ENCODE peak calls at places on chromosomes 3 and 15, in nine cellular contexts. One of them, this sample, is unnamed.

GRCh38 chr3:156300929-156301806 is 180.8 kb downstream of the KCNAB1 start:
- DNase-seq in aorta: no peak
- DNase-seq in uterus: no peak
- DNase-seq in right cardiac atrium: no peak
- DNase-seq in mammary epithelial cell: no peak
- DNase-seq in stomach: no peak
- DNase-seq in PC-9: no peak
- DNase-seq in endodermal cell: no peak
- DNase-seq in lower lobe of right lung: no peak
- DNase-seq in this sample: no peak

GRCh38 chr15:85318048-85318731 is 62.2 kb upstream of the AKAP13 start:
- DNase-seq in lower lobe of right lung: no peak
- DNase-seq in aorta: no peak
- DNase-seq in uterus: no peak
- DNase-seq in stomach: peak
- DNase-seq in mammary epithelial cell: peak
- DNase-seq in endodermal cell: no peak
- DNase-seq in right cardiac atrium: no peak
- DNase-seq in PC-9: peak
- DNase-seq in this sample: no peak

GRCh38 chr3:116770815-116771450 is 61.4 kb downstream of the TUSC7 start:
- DNase-seq in PC-9: peak
- DNase-seq in aorta: no peak
- DNase-seq in lower lobe of right lung: no peak
- DNase-seq in endodermal cell: peak
- DNase-seq in stomach: peak
- DNase-seq in right cardiac atrium: peak
- DNase-seq in mammary epithelial cell: peak
- DNase-seq in uterus: peak
- DNase-seq in this sample: no peak

GRCh38 chr15:50066202-50066601 is 52.8 kb downstream of the ATP8B4 start:
- DNase-seq in PC-9: no peak
- DNase-seq in stomach: no peak
- DNase-seq in right cardiac atrium: no peak
- DNase-seq in aorta: no peak
- DNase-seq in uterus: no peak
- DNase-seq in lower lobe of right lung: no peak
- DNase-seq in mammary epithelial cell: peak
- DNase-seq in endodermal cell: no peak
- DNase-seq in this sample: no peak

GRCh38 chr3:62049033-62049432 is 324.3 kb downstream of the FEZF2 start:
- DNase-seq in aorta: no peak
- DNase-seq in right cardiac atrium: no peak
- DNase-seq in uterus: no peak
- DNase-seq in PC-9: no peak
- DNase-seq in endodermal cell: no peak
- DNase-seq in mammary epithelial cell: no peak
- DNase-seq in lower lobe of right lung: no peak
- DNase-seq in stomach: no peak
- DNase-seq in this sample: no peak

GRCh38 chr3:8554725-8555621 is 53.4 kb downstream of the LMCD1 start:
- DNase-seq in stomach: no peak
- DNase-seq in mammary epithelial cell: no peak
- DNase-seq in endodermal cell: peak
- DNase-seq in aorta: peak
- DNase-seq in right cardiac atrium: peak
- DNase-seq in PC-9: no peak
- DNase-seq in lower lobe of right lung: no peak
- DNase-seq in uterus: peak
- DNase-seq in this sample: no peak

GRCh38 chr3:83011471-83011870 is 1250.0 kb upstream of the GBE1 start:
- DNase-seq in endodermal cell: no peak
- DNase-seq in PC-9: no peak
- DNase-seq in mammary epithelial cell: peak
- DNase-seq in stomach: no peak
- DNase-seq in right cardiac atrium: no peak
- DNase-seq in lower lobe of right lung: no peak
- DNase-seq in aorta: no peak
- DNase-seq in uterus: no peak
- DNase-seq in this sample: no peak

GRCh38 chr3:39135170-39135805 is 18.1 kb downstream of the CSRNP1 start:
- DNase-seq in mammary epithelial cell: no peak
- DNase-seq in PC-9: no peak
- DNase-seq in aorta: no peak
- DNase-seq in lower lobe of right lung: peak
- DNase-seq in endodermal cell: no peak
- DNase-seq in right cardiac atrium: peak
- DNase-seq in uterus: no peak
- DNase-seq in stomach: peak
- DNase-seq in this sample: no peak

GRCh38 chr3:48429416-48430358 is at the start of gene PLXNB1:
- DNase-seq in aorta: peak
- DNase-seq in right cardiac atrium: peak
- DNase-seq in uterus: peak
- DNase-seq in endodermal cell: peak
- DNase-seq in PC-9: peak
- DNase-seq in mammary epithelial cell: peak
- DNase-seq in lower lobe of right lung: peak
- DNase-seq in stomach: peak
- DNase-seq in this sample: peak

GRCh38 chr15:67082007-67082536 is 16.7 kb downstream of the SMAD3 start:
- DNase-seq in stomach: peak
- DNase-seq in lower lobe of right lung: peak
- DNase-seq in mammary epithelial cell: no peak
- DNase-seq in right cardiac atrium: no peak
- DNase-seq in endodermal cell: no peak
- DNase-seq in aorta: peak
- DNase-seq in PC-9: no peak
- DNase-seq in uterus: no peak
- DNase-seq in this sample: peak

DNA sequence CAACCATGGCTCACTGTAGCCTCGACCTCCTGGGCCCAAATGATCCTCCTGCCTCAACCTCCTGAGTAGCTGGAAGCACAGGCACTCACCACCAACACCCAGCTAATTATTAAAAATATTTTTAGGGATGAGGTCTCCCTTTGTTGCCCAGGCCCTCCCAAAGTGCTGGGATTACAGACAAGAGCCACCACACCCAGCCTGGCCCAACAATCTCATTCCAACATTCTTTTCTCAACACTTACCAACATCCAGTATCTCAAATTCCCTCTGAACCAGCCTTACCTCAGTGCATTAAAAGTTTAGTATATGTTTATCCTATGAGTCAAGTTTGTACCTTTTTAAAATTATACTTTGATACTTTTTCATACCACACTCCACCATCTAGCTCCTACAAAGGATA is 25.0 kb downstream of the ANXA2 start:
- DNase-seq in PC-9: no peak
- DNase-seq in stomach: no peak
- DNase-seq in lower lobe of right lung: no peak
- DNase-seq in mammary epithelial cell: no peak
- DNase-seq in uterus: no peak
- DNase-seq in right cardiac atrium: no peak
- DNase-seq in aorta: no peak
- DNase-seq in endodermal cell: peak
- DNase-seq in this sample: no peak
- H3K27ac ChIP-seq in PC-9: peak
- H3K27ac ChIP-seq in stomach: no peak
- H3K27ac ChIP-seq in lower lobe of right lung: peak
- H3K27ac ChIP-seq in mammary epithelial cell: peak
- H3K27ac ChIP-seq in uterus: peak
- H3K27ac ChIP-seq in right cardiac atrium: peak
- H3K27ac ChIP-seq in aorta: peak
- H3K27ac ChIP-seq in endodermal cell: no peak
- H3K27ac ChIP-seq in this sample: peak

DNA sequence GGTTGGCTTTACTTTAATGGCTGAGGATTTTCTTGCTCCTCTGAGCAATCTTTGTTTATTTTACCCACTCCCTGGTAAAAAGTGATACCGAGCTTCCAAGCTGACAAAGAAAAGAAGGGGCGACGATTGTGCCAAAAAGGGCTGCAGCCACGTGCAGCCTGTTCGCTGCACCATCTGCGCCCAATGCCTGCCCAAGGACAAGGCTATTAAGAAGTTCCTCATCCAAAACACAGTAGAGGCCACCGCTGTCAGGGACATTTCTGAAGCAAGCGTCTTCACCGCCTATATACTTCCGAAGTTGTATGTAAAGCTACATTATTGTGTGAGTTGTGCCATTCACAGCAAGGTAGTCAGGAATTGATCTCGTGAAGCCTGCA is 4.4 kb downstream of the ARHGAP31 start:
- DNase-seq in stomach: no peak
- DNase-seq in aorta: no peak
- DNase-seq in right cardiac atrium: no peak
- DNase-seq in PC-9: no peak
- DNase-seq in mammary epithelial cell: no peak
- DNase-seq in endodermal cell: no peak
- DNase-seq in uterus: no peak
- DNase-seq in lower lobe of right lung: no peak
- DNase-seq in this sample: peak
- H3K27ac ChIP-seq in stomach: no peak
- H3K27ac ChIP-seq in aorta: no peak
- H3K27ac ChIP-seq in right cardiac atrium: no peak
- H3K27ac ChIP-seq in PC-9: no peak
- H3K27ac ChIP-seq in mammary epithelial cell: no peak
- H3K27ac ChIP-seq in endodermal cell: no peak
- H3K27ac ChIP-seq in uterus: no peak
- H3K27ac ChIP-seq in lower lobe of right lung: peak
- H3K27ac ChIP-seq in this sample: no peak

GRCh38 chr15:56244811-56245576 is 1.3 kb upstream of the RFX7 start:
- DNase-seq in endodermal cell: peak
- DNase-seq in right cardiac atrium: no peak
- DNase-seq in PC-9: peak
- DNase-seq in mammary epithelial cell: no peak
- DNase-seq in stomach: peak
- DNase-seq in uterus: no peak
- DNase-seq in lower lobe of right lung: peak
- DNase-seq in aorta: peak
- DNase-seq in this sample: peak

GRCh38 chr15:56243774-56244236 is at the start of gene RFX7:
- DNase-seq in aorta: peak
- DNase-seq in stomach: peak
- DNase-seq in uterus: peak
- DNase-seq in PC-9: peak
- DNase-seq in lower lobe of right lung: peak
- DNase-seq in right cardiac atrium: peak
- DNase-seq in mammary epithelial cell: peak
- DNase-seq in endodermal cell: peak
- DNase-seq in this sample: peak

GRCh38 chr15:56243117-56243773 is 434 bp downstream of the RFX7 start:
- DNase-seq in uterus: peak
- DNase-seq in PC-9: peak
- DNase-seq in stomach: peak
- DNase-seq in aorta: peak
- DNase-seq in lower lobe of right lung: peak
- DNase-seq in right cardiac atrium: peak
- DNase-seq in mammary epithelial cell: no peak
- DNase-seq in endodermal cell: peak
- DNase-seq in this sample: peak

GRCh38 chr15:56242576-56243116 is 1.0 kb downstream of the RFX7 start:
- DNase-seq in PC-9: no peak
- DNase-seq in mammary epithelial cell: peak
- DNase-seq in stomach: no peak
- DNase-seq in aorta: no peak
- DNase-seq in endodermal cell: no peak
- DNase-seq in lower lobe of right lung: no peak
- DNase-seq in uterus: no peak
- DNase-seq in right cardiac atrium: no peak
- DNase-seq in this sample: no peak

DNA sequence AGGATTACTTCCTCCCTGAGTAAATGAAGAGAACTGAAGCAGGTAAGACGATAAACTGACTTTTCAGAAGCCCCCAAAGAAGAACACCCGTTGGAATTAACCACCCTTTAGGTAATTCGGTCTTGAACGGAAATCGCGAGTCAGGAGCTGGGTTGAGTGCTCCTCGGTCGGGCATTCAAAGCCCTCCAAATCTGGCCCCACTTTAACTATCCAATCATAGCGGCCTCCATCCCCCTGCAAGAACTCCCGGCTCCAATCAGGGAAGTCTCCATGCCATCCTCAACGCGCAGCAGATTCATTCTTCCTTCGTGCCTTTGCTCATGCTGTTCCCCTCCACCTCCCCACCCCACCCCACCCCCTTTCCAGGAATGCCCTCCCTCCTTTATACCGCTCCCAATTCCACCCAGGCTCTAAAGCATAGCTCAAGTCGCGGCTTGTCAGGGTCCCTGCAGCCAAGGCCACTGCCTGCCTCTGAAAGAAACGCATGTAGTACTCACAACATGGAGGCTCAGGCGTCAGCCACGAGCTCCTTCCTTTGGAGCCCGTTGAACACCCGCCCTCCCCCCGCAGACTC is 645 bp upstream of the RFX7 start:
- DNase-seq in mammary epithelial cell: peak
- DNase-seq in PC-9: peak
- DNase-seq in stomach: peak
- DNase-seq in right cardiac atrium: peak
- DNase-seq in endodermal cell: peak
- DNase-seq in lower lobe of right lung: peak
- DNase-seq in uterus: peak
- DNase-seq in aorta: peak
- DNase-seq in this sample: peak
- H3K27ac ChIP-seq in mammary epithelial cell: peak
- H3K27ac ChIP-seq in PC-9: no peak
- H3K27ac ChIP-seq in stomach: peak
- H3K27ac ChIP-seq in right cardiac atrium: peak
- H3K27ac ChIP-seq in endodermal cell: peak
- H3K27ac ChIP-seq in lower lobe of right lung: peak
- H3K27ac ChIP-seq in uterus: peak
- H3K27ac ChIP-seq in aorta: peak
- H3K27ac ChIP-seq in this sample: peak

DNA sequence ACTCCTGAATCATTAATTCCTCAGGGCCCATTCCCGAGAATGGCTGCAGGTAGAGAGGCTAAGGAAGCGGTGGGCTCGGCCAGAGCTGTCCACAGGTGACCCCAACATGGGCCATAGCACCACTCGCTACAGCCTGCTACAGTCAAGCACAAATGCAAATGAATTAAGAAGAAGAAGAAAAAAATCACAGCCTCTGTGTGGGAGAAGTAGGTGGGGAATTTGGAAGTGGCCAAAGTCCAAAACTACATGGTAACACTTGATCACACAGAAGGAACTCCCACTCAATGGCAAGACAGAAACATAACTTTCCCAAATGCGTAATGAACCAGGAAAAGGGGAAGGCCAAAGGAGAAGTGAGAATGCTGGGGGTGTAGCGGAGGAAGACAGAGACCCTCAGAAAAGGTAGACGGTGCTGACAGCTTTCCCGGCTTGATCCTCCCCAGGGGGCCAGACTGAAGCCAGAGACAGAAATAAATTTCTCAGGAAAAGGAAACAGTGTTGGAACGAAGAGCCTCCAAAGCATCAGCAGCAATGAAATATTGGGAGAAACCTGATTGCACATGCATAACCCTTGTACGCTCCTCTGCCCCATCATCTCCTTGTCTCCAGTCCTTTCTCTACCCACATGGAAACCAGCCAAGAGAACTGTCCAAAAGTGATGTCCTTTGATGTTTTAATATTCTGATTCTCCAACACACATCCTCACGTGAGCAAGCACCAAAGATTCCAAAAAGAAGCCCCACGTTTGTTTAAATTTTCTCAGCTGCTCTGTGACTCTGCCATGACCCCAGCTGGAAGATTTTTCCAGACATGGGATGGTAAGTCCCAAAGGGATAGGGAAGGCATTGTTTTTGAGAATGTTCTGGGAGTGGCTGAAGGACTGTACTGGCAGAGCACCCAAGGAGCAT is 107.6 kb downstream of the OXNAD1 start:
- DNase-seq in PC-9: no peak
- DNase-seq in uterus: peak
- DNase-seq in mammary epithelial cell: no peak
- DNase-seq in right cardiac atrium: no peak
- DNase-seq in aorta: no peak
- DNase-seq in endodermal cell: no peak
- DNase-seq in lower lobe of right lung: no peak
- DNase-seq in stomach: no peak
- DNase-seq in this sample: no peak
- H3K27ac ChIP-seq in PC-9: no peak
- H3K27ac ChIP-seq in uterus: peak
- H3K27ac ChIP-seq in mammary epithelial cell: no peak
- H3K27ac ChIP-seq in right cardiac atrium: no peak
- H3K27ac ChIP-seq in aorta: peak
- H3K27ac ChIP-seq in endodermal cell: no peak
- H3K27ac ChIP-seq in lower lobe of right lung: peak
- H3K27ac ChIP-seq in stomach: no peak
- H3K27ac ChIP-seq in this sample: peak